ENCODE peak calls at places on chromosomes 6 and 20, in five cellular contexts. W is mammary epithelial cell, O is ovary, R is iPS DF 6.9, N is keratinocyte. H is an unnamed sample.
A peak's percentile ranks its signal among the peaks of the same experiment; 100 is the strongest.

GRCh38 chr20:58650181-58650775 is 805 bp upstream of the STX16 start:
- DNase-seq in N (no peak), O (peak; percentile 78), W (no peak), R (no peak), H (peak; percentile 63)

GRCh38 chr6:168029459-168030217 is 32.2 kb downstream of the KIF25 start:
- DNase-seq in O (no peak), W (peak; percentile 44), N (no peak), R (no peak), H (no peak)

GRCh38 chr6:168225471-168225901 is 94.1 kb downstream of the DACT2 start:
- DNase-seq in R (no peak), W (no peak), N (no peak), O (no peak), H (no peak)

GRCh38 chr6:17385660-17386059 is 7.7 kb upstream of the CAP2 start:
- DNase-seq in N (no peak), O (no peak), R (no peak), W (peak; percentile 54), H (no peak)

GRCh38 chr20:37071481-37071911 is 24.3 kb downstream of the RBL1 start:
- DNase-seq in N (peak; percentile 57), W (peak; percentile 85), R (no peak), O (no peak), H (no peak)

GRCh38 chr6:17277256-17277655 is 3.9 kb upstream of the RBM24 start:
- DNase-seq in R (no peak), O (no peak), W (no peak), N (no peak), H (no peak)

GRCh38 chr6:52510213-52510562 is 66.7 kb downstream of the TRAM2 start:
- DNase-seq in O (no peak), N (no peak), W (no peak), R (no peak), H (no peak)

GRCh38 chr20:58395604-58396003 is 6.6 kb downstream of the VAPB start:
- DNase-seq in O (no peak), W (no peak), R (no peak), N (no peak), H (no peak)

GRCh38 chr6:19444481-19444880 is 392.7 kb upstream of the ID4 start:
- DNase-seq in N (no peak), W (peak; percentile 7), O (no peak), R (no peak), H (no peak)

GRCh38 chr20:12383770-12384304 is 466.1 kb downstream of the BTBD3 start:
- DNase-seq in N (no peak), R (no peak), W (no peak), O (no peak), H (no peak)

GRCh38 chr6:145155411-145155810 is 579.9 kb downstream of the EPM2A start:
- DNase-seq in R (no peak), O (no peak), W (no peak), N (no peak), H (no peak)

GRCh38 chr6:46042355-46042999 is 26.8 kb upstream of the CLIC5 start:
- DNase-seq in N (no peak), O (no peak), R (peak; percentile 58), W (peak; percentile 48), H (no peak)

GRCh38 chr6:71913431-71913830 is 27.1 kb downstream of the RIMS1 start:
- DNase-seq in R (no peak), O (no peak), W (no peak), N (no peak), H (no peak)

GRCh38 chr20:8153281-8153908 is 21.3 kb downstream of the PLCB1 start:
- DNase-seq in R (no peak), N (no peak), O (no peak), W (no peak), H (no peak)

GRCh38 chr20:63082939-63083735 is 76.4 kb upstream of the BHLHE23 start:
- DNase-seq in N (no peak), W (no peak), R (no peak), O (no peak), H (peak; percentile 41)

GRCh38 chr6:16723833-16724232 is 37.4 kb downstream of the ATXN1 start:
- DNase-seq in N (no peak), O (no peak), R (no peak), W (peak; percentile 92), H (no peak)

GRCh38 chr6:87473419-87473903 is 687 bp downstream of the SLC35A1 start:
- DNase-seq in O (no peak), R (no peak), N (no peak), W (peak; percentile 46), H (no peak)

GRCh38 chr20:3192226-3193015 is 12.1 kb downstream of the DDRGK1 start:
- DNase-seq in R (no peak), W (no peak), N (no peak), O (no peak), H (no peak)

GRCh38 chr6:152351742-152352141 is 285.4 kb downstream of the SYNE1 start:
- DNase-seq in R (no peak), W (no peak), N (no peak), O (no peak), H (no peak)
- H3K36me3 ChIP-seq in R (no peaks in the 10 kb centered on the region), W (no peaks in the 10 kb centered on the region), N (peaks cover 2% of the 10 kb centered on the region), O (no peaks in the 10 kb centered on the region), H (peaks cover 81% of the 10 kb centered on the region)

GRCh38 chr6:136282906-136283305 is 6.7 kb downstream of the BCLAF1 start:
- DNase-seq in W (no peak), O (no peak), R (no peak), N (no peak), H (no peak)
- H3K36me3 ChIP-seq in W (peaks cover 4% of the 10 kb centered on the region), O (no peaks in the 10 kb centered on the region), R (peaks cover 2% of the 10 kb centered on the region), N (peaks cover 4% of the 10 kb centered on the region), H (no peaks in the 10 kb centered on the region)

GRCh38 chr20:34495307-34495706 is 20.9 kb upstream of the DYNLRB1 start:
- DNase-seq in N (no peak), W (no peak), O (no peak), R (no peak), H (no peak)
- H3K36me3 ChIP-seq in N (peaks cover 11% of the 10 kb centered on the region), W (peaks cover 60% of the 10 kb centered on the region), O (no peaks in the 10 kb centered on the region), R (peaks cover 4% of the 10 kb centered on the region), H (peaks cover 81% of the 10 kb centered on the region)

GRCh38 chr20:34396408-34396807 is 33.3 kb downstream of the ITCH start:
- DNase-seq in R (no peak), O (no peak), W (no peak), N (no peak), H (no peak)
- H3K36me3 ChIP-seq in R (no peaks in the 10 kb centered on the region), O (no peaks in the 10 kb centered on the region), W (peaks cover 29% of the 10 kb centered on the region), N (peaks cover 17% of the 10 kb centered on the region), H (no peaks in the 10 kb centered on the region)

H was measured in sigmoid colon.